ENCODE peak calls at places on chromosome 12, in ten cellular contexts. One of them, this sample, is unnamed.

GRCh38 chr12:38110026-38110699 is 206.4 kb upstream of the ALG10B start:
- DNase-seq in NCI-H345: no peak
- DNase-seq in BJ: no peak
- DNase-seq in epithelial cell of esophagus: peak
- DNase-seq in left ventricle myocardium inferior: no peak
- DNase-seq in OCI-LY7: no peak
- DNase-seq in psoas muscle: no peak
- DNase-seq in Right ventricle myocardium superior: no peak
- DNase-seq in cardiac fibroblast: no peak
- DNase-seq in heart left ventricle: no peak
- DNase-seq in this sample: no peak

GRCh38 chr12:57240069-57240921 is 10.7 kb downstream of the STAC3 start:
- DNase-seq in psoas muscle: peak
- DNase-seq in NCI-H345: peak
- DNase-seq in heart left ventricle: peak
- DNase-seq in Right ventricle myocardium superior: peak
- DNase-seq in epithelial cell of esophagus: peak
- DNase-seq in cardiac fibroblast: peak
- DNase-seq in left ventricle myocardium inferior: peak
- DNase-seq in BJ: no peak
- DNase-seq in OCI-LY7: peak
- DNase-seq in this sample: peak

GRCh38 chr12:12890815-12891645 is at the start of gene GPRC5A:
- DNase-seq in left ventricle myocardium inferior: peak
- DNase-seq in NCI-H345: peak
- DNase-seq in heart left ventricle: peak
- DNase-seq in epithelial cell of esophagus: peak
- DNase-seq in Right ventricle myocardium superior: peak
- DNase-seq in psoas muscle: peak
- DNase-seq in BJ: peak
- DNase-seq in cardiac fibroblast: peak
- DNase-seq in OCI-LY7: no peak
- DNase-seq in this sample: no peak

GRCh38 chr12:14417717-14418116 is 52.2 kb downstream of the ATF7IP start:
- DNase-seq in epithelial cell of esophagus: peak
- DNase-seq in psoas muscle: peak
- DNase-seq in heart left ventricle: peak
- DNase-seq in OCI-LY7: peak
- DNase-seq in BJ: peak
- DNase-seq in NCI-H345: no peak
- DNase-seq in left ventricle myocardium inferior: peak
- DNase-seq in Right ventricle myocardium superior: peak
- DNase-seq in cardiac fibroblast: peak
- DNase-seq in this sample: no peak

GRCh38 chr12:77031745-77032144 is 33.6 kb downstream of the E2F7 start:
- DNase-seq in BJ: no peak
- DNase-seq in NCI-H345: no peak
- DNase-seq in cardiac fibroblast: peak
- DNase-seq in epithelial cell of esophagus: peak
- DNase-seq in Right ventricle myocardium superior: no peak
- DNase-seq in left ventricle myocardium inferior: no peak
- DNase-seq in psoas muscle: no peak
- DNase-seq in OCI-LY7: no peak
- DNase-seq in heart left ventricle: no peak
- DNase-seq in this sample: no peak

GRCh38 chr12:2691001-2691339 is 103.8 kb upstream of the FKBP4 start:
- DNase-seq in OCI-LY7: no peak
- DNase-seq in Right ventricle myocardium superior: no peak
- DNase-seq in cardiac fibroblast: no peak
- DNase-seq in heart left ventricle: no peak
- DNase-seq in epithelial cell of esophagus: no peak
- DNase-seq in BJ: no peak
- DNase-seq in NCI-H345: peak
- DNase-seq in psoas muscle: no peak
- DNase-seq in left ventricle myocardium inferior: no peak
- DNase-seq in this sample: peak

GRCh38 chr12:15700595-15700994 is 88.6 kb downstream of the EPS8 start:
- DNase-seq in cardiac fibroblast: peak
- DNase-seq in OCI-LY7: no peak
- DNase-seq in BJ: peak
- DNase-seq in heart left ventricle: no peak
- DNase-seq in psoas muscle: no peak
- DNase-seq in Right ventricle myocardium superior: no peak
- DNase-seq in left ventricle myocardium inferior: no peak
- DNase-seq in NCI-H345: no peak
- DNase-seq in epithelial cell of esophagus: peak
- DNase-seq in this sample: no peak

GRCh38 chr12:121610239-121611149 is 15.8 kb upstream of the ORAI1 start:
- DNase-seq in OCI-LY7: no peak
- DNase-seq in NCI-H345: no peak
- DNase-seq in cardiac fibroblast: peak
- DNase-seq in Right ventricle myocardium superior: no peak
- DNase-seq in heart left ventricle: no peak
- DNase-seq in left ventricle myocardium inferior: no peak
- DNase-seq in psoas muscle: no peak
- DNase-seq in BJ: no peak
- DNase-seq in epithelial cell of esophagus: no peak
- DNase-seq in this sample: no peak